ENCODE peak calls at places on chromosomes 11 and 22, in eight cellular contexts. Z, W, F, P, E, T, U and R are unnamed samples.
A peak's percentile ranks its signal among the peaks of the same experiment; 100 is the strongest.

GRCh38 chr11:50412832-50413231 is 380.2 kb downstream of the OR4C45 start:
- DNase-seq in P (no peak), W (no peak), T (no peak), U (no peak), Z (no peak), F (no peak), E (no peak), R (no peak)

GRCh38 chr11:14422052-14422813 is 63.2 kb upstream of the RRAS2 start:
- DNase-seq in F (peak; percentile 99), W (peak; percentile 67), U (peak; percentile 78), P (peak; percentile 62), Z (peak; percentile 97), T (peak; percentile 100), E (peak; percentile 90), R (peak; percentile 98)

GRCh38 chr11:6705905-6706535 is 22.9 kb upstream of the MRPL17 start:
- DNase-seq in Z (peak; percentile 64), E (no peak), T (peak; percentile 53), U (no peak), F (peak; percentile 20), P (no peak), W (peak; percentile 25), R (no peak)

GRCh38 chr22:40031766-40032470 is 37.2 kb downstream of the FAM83F start:
- DNase-seq in U (no peak), E (peak; percentile 31), T (no peak), P (no peak), F (no peak), W (no peak), Z (no peak), R (no peak)

GRCh38 chr11:102347526-102348331 is 715 bp downstream of the BIRC2 start:
- DNase-seq in U (peak; percentile 35), P (no peak), F (peak; percentile 35), Z (peak; percentile 60), W (no peak), T (peak; percentile 42), E (no peak), R (no peak)

GRCh38 chr22:35488513-35488912 is 52.1 kb upstream of the RASD2 start:
- DNase-seq in F (no peak), W (no peak), U (no peak), E (no peak), Z (no peak), T (no peak), P (no peak), R (no peak)

GRCh38 chr11:62602141-62603071 is 741 bp upstream of the MTA2 start:
- DNase-seq in E (peak; percentile 88), U (peak; percentile 77), W (peak; percentile 72), P (peak; percentile 62), T (peak; percentile 85), F (no peak), Z (peak; percentile 76), R (no peak)

GRCh38 chr11:45411221-45411946 is 125.2 kb upstream of the SYT13 start:
- DNase-seq in F (no peak), T (peak; percentile 82), W (no peak), E (no peak), U (no peak), Z (no peak), P (no peak), R (no peak)

GRCh38 chr11:73331138-73331916 is 23.3 kb downstream of the ARHGEF17 start:
- DNase-seq in W (no peak), U (no peak), T (peak; percentile 92), F (no peak), E (no peak), Z (no peak), P (no peak), R (no peak)
- H3K4me3 ChIP-seq in W (no peak overlapping the region), U (no peak overlapping the region), T (no peak overlapping the region), F (no peak overlapping the region), E (no peak overlapping the region), Z (no peak overlapping the region), P (no peak overlapping the region), R (no peak overlapping the region)

GRCh38 chr22:46078241-46079092 is 71.9 kb upstream of the PPARA start:
- DNase-seq in U (peak; percentile 62), P (no peak), Z (peak; percentile 88), W (peak; percentile 90), T (no peak), E (peak; percentile 86), F (peak; percentile 74), R (no peak)

GRCh38 chr22:46074771-46075551 is 75.4 kb upstream of the PPARA start:
- DNase-seq in T (no peak), Z (no peak), W (peak; percentile 58), F (no peak), P (no peak), E (peak; percentile 77), U (no peak), R (no peak)

GRCh38 chr22:46077669-46078099 is 72.6 kb upstream of the PPARA start:
- DNase-seq in P (no peak), U (no peak), F (no peak), Z (no peak), T (no peak), W (peak; percentile 30), E (no peak), R (no peak)

GRCh38 chr22:46075764-46076531 is 74.4 kb upstream of the PPARA start:
- DNase-seq in P (no peak), Z (no peak), F (no peak), T (no peak), E (peak; percentile 74), W (peak; percentile 35), U (no peak), R (no peak)

DNA sequence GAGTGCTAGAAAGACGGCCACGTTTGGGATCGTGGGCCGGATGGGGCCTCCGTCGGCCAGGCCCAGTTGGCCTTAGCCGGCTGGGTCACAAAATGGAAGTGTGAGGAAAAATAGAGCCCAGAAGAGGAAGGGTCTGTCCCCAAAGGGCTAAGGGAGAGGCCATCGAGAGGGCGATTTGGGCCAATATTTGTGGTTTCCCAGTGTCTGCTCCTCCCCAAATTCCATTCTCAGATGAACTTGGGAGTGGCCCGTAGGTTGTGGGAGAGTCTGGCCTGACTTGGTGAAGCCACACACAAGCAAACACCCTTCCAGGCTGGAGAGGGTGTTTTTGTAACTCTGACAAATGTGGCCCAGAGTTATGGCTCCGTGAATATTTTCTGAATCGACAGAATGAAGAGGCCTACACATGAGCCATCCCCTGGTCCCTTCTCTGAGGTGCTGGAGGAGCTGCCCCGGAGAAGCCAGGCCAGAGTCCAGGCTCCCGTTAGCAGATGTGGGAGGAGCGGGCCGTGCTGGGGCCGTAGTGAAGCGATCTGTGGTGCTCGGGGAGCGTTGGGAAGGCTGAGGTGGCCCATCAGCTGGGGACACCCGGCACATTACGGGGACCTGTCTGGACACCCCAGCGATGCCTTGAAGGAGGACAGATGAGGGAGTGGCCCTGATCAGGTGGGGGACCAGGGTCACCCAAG is 73.5 kb upstream of the PPARA start:
- DNase-seq in P (no peak), T (no peak), W (peak; percentile 68), E (peak; percentile 83), F (peak; percentile 83), Z (peak; percentile 71), U (peak; percentile 57), R (no peak)
- H3K36me3 ChIP-seq in P (no peaks in the 10 kb centered on the region), T (no peaks in the 10 kb centered on the region), W (no peaks in the 10 kb centered on the region), E (no peaks in the 10 kb centered on the region), F (peaks cover 11% of the 10 kb centered on the region), Z (peaks cover 55% of the 10 kb centered on the region), U (peaks cover 7% of the 10 kb centered on the region), R (peaks cover 44% of the 10 kb centered on the region)

GRCh38 chr11:28877366-28877765 is 769.2 kb downstream of the METTL15 start:
- DNase-seq in Z (peak; percentile 29), U (no peak), P (no peak), T (no peak), W (no peak), E (no peak), F (no peak), R (no peak)

GRCh38 chr11:28874706-28875105 is 766.5 kb downstream of the METTL15 start:
- DNase-seq in F (no peak), T (no peak), U (no peak), E (no peak), W (no peak), Z (peak; percentile 52), P (no peak), R (no peak)

GRCh38 chr11:28878025-28878424 is 769.8 kb downstream of the METTL15 start:
- DNase-seq in P (no peak), W (no peak), F (no peak), U (no peak), E (no peak), Z (peak; percentile 63), T (no peak), R (no peak)

DNA sequence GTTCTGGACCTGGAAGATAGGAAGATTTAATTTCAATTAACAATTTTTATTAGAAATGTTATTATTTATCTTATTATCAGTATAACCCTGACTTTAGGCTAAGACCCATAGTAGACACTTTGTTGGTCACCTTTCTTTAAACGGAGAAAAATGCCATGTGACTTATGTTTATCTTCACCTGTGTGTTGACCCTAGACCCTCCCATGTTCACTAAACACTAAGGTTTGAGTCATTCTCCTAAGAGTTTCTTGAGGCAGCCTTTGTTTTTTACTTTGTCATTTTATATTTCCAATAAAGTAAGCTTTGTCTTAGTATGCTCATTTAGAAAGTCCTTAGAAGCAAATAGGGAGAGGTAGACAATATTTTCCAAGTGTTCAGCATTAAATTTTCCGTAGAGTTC is 771.7 kb downstream of the METTL15 start:
- DNase-seq in W (no peak), T (no peak), P (no peak), E (no peak), Z (peak; percentile 60), U (no peak), F (no peak), R (no peak)
- H3K4me3 ChIP-seq in W (no peak overlapping the region), T (no peak overlapping the region), P (no peak overlapping the region), E (no peak overlapping the region), Z (no peak overlapping the region), U (no peak overlapping the region), F (no peak overlapping the region), R (no peak overlapping the region)

GRCh38 chr22:20805972-20806471 is 32.1 kb downstream of the SERPIND1 start:
- DNase-seq in F (no peak), Z (peak; percentile 33), P (no peak), U (no peak), T (peak; percentile 74), E (peak; percentile 43), W (no peak), R (no peak)

GRCh38 chr22:20802922-20803553 is 29.1 kb downstream of the SERPIND1 start:
- DNase-seq in F (no peak), E (no peak), Z (no peak), T (no peak), P (no peak), W (no peak), U (no peak), R (no peak)

GRCh38 chr22:20802452-20802851 is 28.5 kb downstream of the SERPIND1 start:
- DNase-seq in P (no peak), U (no peak), F (no peak), W (no peak), Z (no peak), E (no peak), T (no peak), R (no peak)

GRCh38 chr22:20804650-20805049 is 30.7 kb downstream of the SERPIND1 start:
- DNase-seq in F (no peak), W (no peak), U (no peak), Z (no peak), P (no peak), E (no peak), T (no peak), R (no peak)

DNA sequence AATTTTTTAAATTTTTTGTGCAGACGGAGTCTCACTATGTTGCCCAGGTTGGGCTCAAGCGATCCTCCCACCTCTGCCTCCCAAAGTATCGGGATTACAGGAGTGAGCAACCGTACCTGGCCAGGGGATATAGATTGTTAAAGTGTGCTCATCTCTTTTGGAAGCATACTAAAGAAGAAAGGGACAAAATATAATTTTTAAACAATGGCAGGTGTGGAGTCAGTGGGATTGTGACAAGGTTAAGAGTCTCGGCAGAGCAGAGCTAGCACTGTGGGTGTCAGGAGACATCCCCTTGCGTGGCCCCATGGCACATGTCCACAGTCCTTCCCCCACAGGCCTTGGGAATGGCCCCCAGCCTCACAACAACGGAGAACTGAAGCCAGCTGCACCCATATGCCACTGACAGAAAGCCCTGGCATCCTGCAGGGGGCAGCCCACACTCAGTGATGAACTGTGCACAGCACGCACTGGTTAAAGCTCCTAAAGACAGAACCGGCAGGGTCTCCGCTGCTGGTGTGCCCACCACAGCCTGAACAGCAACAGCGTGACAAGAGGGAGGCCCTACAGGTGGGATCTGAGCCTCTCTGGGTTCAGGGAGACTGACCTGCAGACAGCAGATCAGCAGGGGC is 29.9 kb downstream of the SERPIND1 start:
- DNase-seq in T (peak; percentile 64), U (no peak), E (no peak), F (no peak), Z (peak; percentile 35), P (no peak), W (no peak), R (no peak)
- H3K36me3 ChIP-seq in T (peaks cover 6% of the 10 kb centered on the region), U (peaks cover 61% of the 10 kb centered on the region), E (peaks cover 91% of the 10 kb centered on the region), F (peaks cover 28% of the 10 kb centered on the region), Z (peaks cover 12% of the 10 kb centered on the region), P (peaks cover 87% of the 10 kb centered on the region), W (peaks cover 5% of the 10 kb centered on the region), R (peaks cover 18% of the 10 kb centered on the region)